ENCODE peak calls at places on chromosomes 6 and 20, in five cellular contexts. One of them, this sample, is unnamed.

GRCh38 chr20:16491277-16491912 is 81.9 kb downstream of the KIF16B start:
- DNase-seq in activated CD8-positive, alpha-beta memory T cell treated with anti-CD3 and anti-CD28 coated beads for 48 hours: no peak
- DNase-seq in GM23248: peak; percentile 65
- DNase-seq in MCF 10A: peak; percentile 15
- DNase-seq in activated naive CD8-positive, alpha-beta T cell treated with anti-CD3 and anti-CD28 coated beads for 36 hours: no peak
- DNase-seq in this sample: peak; percentile 58

GRCh38 chr6:10690651-10691445 is 3.6 kb downstream of the C6orf52 start:
- DNase-seq in MCF 10A: no peak
- DNase-seq in activated naive CD8-positive, alpha-beta T cell treated with anti-CD3 and anti-CD28 coated beads for 36 hours: no peak
- DNase-seq in activated CD8-positive, alpha-beta memory T cell treated with anti-CD3 and anti-CD28 coated beads for 48 hours: no peak
- DNase-seq in GM23248: no peak
- DNase-seq in this sample: peak; percentile 23

GRCh38 chr20:41619360-41620115 is 1.4 kb upstream of the CHD6 start:
- DNase-seq in activated CD8-positive, alpha-beta memory T cell treated with anti-CD3 and anti-CD28 coated beads for 48 hours: no peak
- DNase-seq in MCF 10A: no peak
- DNase-seq in GM23248: peak; percentile 36
- DNase-seq in activated naive CD8-positive, alpha-beta T cell treated with anti-CD3 and anti-CD28 coated beads for 36 hours: no peak
- DNase-seq in this sample: no peak

GRCh38 chr6:25002326-25003066 is 66.7 kb upstream of the RIPOR2 start:
- DNase-seq in activated CD8-positive, alpha-beta memory T cell treated with anti-CD3 and anti-CD28 coated beads for 48 hours: no peak
- DNase-seq in GM23248: no peak
- DNase-seq in activated naive CD8-positive, alpha-beta T cell treated with anti-CD3 and anti-CD28 coated beads for 36 hours: no peak
- DNase-seq in MCF 10A: no peak
- DNase-seq in this sample: no peak

GRCh38 chr20:57808266-57808866 is 98.6 kb upstream of the PMEPA1 start:
- DNase-seq in activated naive CD8-positive, alpha-beta T cell treated with anti-CD3 and anti-CD28 coated beads for 36 hours: no peak
- DNase-seq in GM23248: no peak
- DNase-seq in MCF 10A: no peak
- DNase-seq in activated CD8-positive, alpha-beta memory T cell treated with anti-CD3 and anti-CD28 coated beads for 48 hours: no peak
- DNase-seq in this sample: no peak

GRCh38 chr6:118768441-118768840 is 117.0 kb upstream of the CEP85L start:
- DNase-seq in activated naive CD8-positive, alpha-beta T cell treated with anti-CD3 and anti-CD28 coated beads for 36 hours: no peak
- DNase-seq in GM23248: no peak
- DNase-seq in activated CD8-positive, alpha-beta memory T cell treated with anti-CD3 and anti-CD28 coated beads for 48 hours: no peak
- DNase-seq in MCF 10A: no peak
- DNase-seq in this sample: no peak

GRCh38 chr6:164013480-164014208 is 599.1 kb downstream of the QKI start:
- DNase-seq in activated naive CD8-positive, alpha-beta T cell treated with anti-CD3 and anti-CD28 coated beads for 36 hours: no peak
- DNase-seq in MCF 10A: peak; percentile 2
- DNase-seq in GM23248: no peak
- DNase-seq in activated CD8-positive, alpha-beta memory T cell treated with anti-CD3 and anti-CD28 coated beads for 48 hours: no peak
- DNase-seq in this sample: peak; percentile 80

GRCh38 chr6:154974485-154975149 is 20.5 kb upstream of the TIAM2 start:
- DNase-seq in MCF 10A: no peak
- DNase-seq in activated CD8-positive, alpha-beta memory T cell treated with anti-CD3 and anti-CD28 coated beads for 48 hours: no peak
- DNase-seq in GM23248: no peak
- DNase-seq in activated naive CD8-positive, alpha-beta T cell treated with anti-CD3 and anti-CD28 coated beads for 36 hours: no peak
- DNase-seq in this sample: no peak

GRCh38 chr6:112282217-112282616 is 27.9 kb upstream of the LAMA4 start:
- DNase-seq in GM23248: peak; percentile 96
- DNase-seq in activated CD8-positive, alpha-beta memory T cell treated with anti-CD3 and anti-CD28 coated beads for 48 hours: no peak
- DNase-seq in activated naive CD8-positive, alpha-beta T cell treated with anti-CD3 and anti-CD28 coated beads for 36 hours: no peak
- DNase-seq in MCF 10A: peak; percentile 64
- DNase-seq in this sample: peak; percentile 96

GRCh38 chr20:24633521-24633920 is 164.1 kb downstream of the SYNDIG1 start:
- DNase-seq in MCF 10A: no peak
- DNase-seq in activated CD8-positive, alpha-beta memory T cell treated with anti-CD3 and anti-CD28 coated beads for 48 hours: no peak
- DNase-seq in GM23248: no peak
- DNase-seq in activated naive CD8-positive, alpha-beta T cell treated with anti-CD3 and anti-CD28 coated beads for 36 hours: no peak
- DNase-seq in this sample: peak; percentile 55

GRCh38 chr6:133953634-133954415 is 801 bp downstream of the TBPL1 start:
- DNase-seq in activated CD8-positive, alpha-beta memory T cell treated with anti-CD3 and anti-CD28 coated beads for 48 hours: no peak
- DNase-seq in MCF 10A: peak; percentile 5
- DNase-seq in GM23248: peak; percentile 35
- DNase-seq in activated naive CD8-positive, alpha-beta T cell treated with anti-CD3 and anti-CD28 coated beads for 36 hours: no peak
- DNase-seq in this sample: no peak

GRCh38 chr6:37566209-37566859 is 66.6 kb upstream of the CCDC167 start:
- DNase-seq in activated CD8-positive, alpha-beta memory T cell treated with anti-CD3 and anti-CD28 coated beads for 48 hours: peak; percentile 31
- DNase-seq in GM23248: peak; percentile 70
- DNase-seq in MCF 10A: peak; percentile 34
- DNase-seq in activated naive CD8-positive, alpha-beta T cell treated with anti-CD3 and anti-CD28 coated beads for 36 hours: peak; percentile 78
- DNase-seq in this sample: peak; percentile 46

GRCh38 chr20:61803416-61803902 is 262.2 kb downstream of the TAF4 start:
- DNase-seq in GM23248: peak; percentile 11
- DNase-seq in activated CD8-positive, alpha-beta memory T cell treated with anti-CD3 and anti-CD28 coated beads for 48 hours: no peak
- DNase-seq in activated naive CD8-positive, alpha-beta T cell treated with anti-CD3 and anti-CD28 coated beads for 36 hours: no peak
- DNase-seq in MCF 10A: no peak
- DNase-seq in this sample: no peak

GRCh38 chr6:44056392-44057237 is 70.6 kb downstream of the MRPL14 start:
- DNase-seq in activated CD8-positive, alpha-beta memory T cell treated with anti-CD3 and anti-CD28 coated beads for 48 hours: no peak
- DNase-seq in MCF 10A: peak; percentile 93
- DNase-seq in activated naive CD8-positive, alpha-beta T cell treated with anti-CD3 and anti-CD28 coated beads for 36 hours: no peak
- DNase-seq in GM23248: peak; percentile 59
- DNase-seq in this sample: peak; percentile 90

GRCh38 chr6:111011360-111012142 is 29.7 kb downstream of the RPF2 start:
- DNase-seq in activated naive CD8-positive, alpha-beta T cell treated with anti-CD3 and anti-CD28 coated beads for 36 hours: no peak
- DNase-seq in activated CD8-positive, alpha-beta memory T cell treated with anti-CD3 and anti-CD28 coated beads for 48 hours: no peak
- DNase-seq in GM23248: peak; percentile 66
- DNase-seq in MCF 10A: peak; percentile 55
- DNase-seq in this sample: peak; percentile 42

GRCh38 chr6:130018830-130019795 is 732 bp downstream of the L3MBTL3 start:
- DNase-seq in MCF 10A: peak; percentile 52
- DNase-seq in activated naive CD8-positive, alpha-beta T cell treated with anti-CD3 and anti-CD28 coated beads for 36 hours: peak; percentile 44
- DNase-seq in GM23248: peak; percentile 64
- DNase-seq in activated CD8-positive, alpha-beta memory T cell treated with anti-CD3 and anti-CD28 coated beads for 48 hours: peak; percentile 9
- DNase-seq in this sample: peak; percentile 58

GRCh38 chr6:97865612-97866011 is 582.6 kb upstream of the MMS22L start:
- DNase-seq in GM23248: no peak
- DNase-seq in activated CD8-positive, alpha-beta memory T cell treated with anti-CD3 and anti-CD28 coated beads for 48 hours: no peak
- DNase-seq in MCF 10A: no peak
- DNase-seq in activated naive CD8-positive, alpha-beta T cell treated with anti-CD3 and anti-CD28 coated beads for 36 hours: no peak
- DNase-seq in this sample: no peak

GRCh38 chr6:31483392-31483791 is 14.6 kb upstream of the MICB start:
- DNase-seq in GM23248: no peak
- DNase-seq in MCF 10A: no peak
- DNase-seq in activated naive CD8-positive, alpha-beta T cell treated with anti-CD3 and anti-CD28 coated beads for 36 hours: no peak
- DNase-seq in activated CD8-positive, alpha-beta memory T cell treated with anti-CD3 and anti-CD28 coated beads for 48 hours: no peak
- DNase-seq in this sample: no peak

GRCh38 chr20:10172998-10173655 is 45.5 kb upstream of the SNAP25 start:
- DNase-seq in GM23248: no peak
- DNase-seq in activated CD8-positive, alpha-beta memory T cell treated with anti-CD3 and anti-CD28 coated beads for 48 hours: no peak
- DNase-seq in MCF 10A: no peak
- DNase-seq in activated naive CD8-positive, alpha-beta T cell treated with anti-CD3 and anti-CD28 coated beads for 36 hours: no peak
- DNase-seq in this sample: peak; percentile 50

GRCh38 chr6:95120984-95121383 is 456.4 kb upstream of the MANEA start:
- DNase-seq in activated CD8-positive, alpha-beta memory T cell treated with anti-CD3 and anti-CD28 coated beads for 48 hours: no peak
- DNase-seq in MCF 10A: no peak
- DNase-seq in activated naive CD8-positive, alpha-beta T cell treated with anti-CD3 and anti-CD28 coated beads for 36 hours: no peak
- DNase-seq in GM23248: no peak
- DNase-seq in this sample: no peak

GRCh38 chr6:127352519-127352918 is 9.1 kb upstream of the ECHDC1 start:
- DNase-seq in MCF 10A: no peak
- DNase-seq in activated naive CD8-positive, alpha-beta T cell treated with anti-CD3 and anti-CD28 coated beads for 36 hours: no peak
- DNase-seq in activated CD8-positive, alpha-beta memory T cell treated with anti-CD3 and anti-CD28 coated beads for 48 hours: no peak
- DNase-seq in GM23248: no peak
- DNase-seq in this sample: no peak

GRCh38 chr6:41200296-41200900 is 551 bp downstream of the TREML2 start:
- DNase-seq in activated naive CD8-positive, alpha-beta T cell treated with anti-CD3 and anti-CD28 coated beads for 36 hours: peak; percentile 55
- DNase-seq in MCF 10A: no peak
- DNase-seq in activated CD8-positive, alpha-beta memory T cell treated with anti-CD3 and anti-CD28 coated beads for 48 hours: no peak
- DNase-seq in GM23248: peak; percentile 26
- DNase-seq in this sample: peak; percentile 9

GRCh38 chr6:140601409-140601808 is 1227.0 kb upstream of the CITED2 start:
- DNase-seq in activated CD8-positive, alpha-beta memory T cell treated with anti-CD3 and anti-CD28 coated beads for 48 hours: no peak
- DNase-seq in activated naive CD8-positive, alpha-beta T cell treated with anti-CD3 and anti-CD28 coated beads for 36 hours: no peak
- DNase-seq in GM23248: no peak
- DNase-seq in MCF 10A: no peak
- DNase-seq in this sample: no peak

GRCh38 chr6:41818271-41819054 is 31.0 kb downstream of the TOMM6 start:
- DNase-seq in activated naive CD8-positive, alpha-beta T cell treated with anti-CD3 and anti-CD28 coated beads for 36 hours: no peak
- DNase-seq in activated CD8-positive, alpha-beta memory T cell treated with anti-CD3 and anti-CD28 coated beads for 48 hours: no peak
- DNase-seq in GM23248: peak; percentile 5
- DNase-seq in MCF 10A: peak; percentile 26
- DNase-seq in this sample: no peak

GRCh38 chr20:31494131-31494530 is 19.0 kb downstream of the REM1 start:
- DNase-seq in activated CD8-positive, alpha-beta memory T cell treated with anti-CD3 and anti-CD28 coated beads for 48 hours: no peak
- DNase-seq in GM23248: peak; percentile 60
- DNase-seq in activated naive CD8-positive, alpha-beta T cell treated with anti-CD3 and anti-CD28 coated beads for 36 hours: no peak
- DNase-seq in MCF 10A: peak; percentile 62
- DNase-seq in this sample: peak; percentile 64

GRCh38 chr20:3808141-3808479 is 12.0 kb downstream of the CDC25B start:
- DNase-seq in activated CD8-positive, alpha-beta memory T cell treated with anti-CD3 and anti-CD28 coated beads for 48 hours: no peak
- DNase-seq in GM23248: peak; percentile 95
- DNase-seq in activated naive CD8-positive, alpha-beta T cell treated with anti-CD3 and anti-CD28 coated beads for 36 hours: no peak
- DNase-seq in MCF 10A: peak; percentile 98
- DNase-seq in this sample: peak; percentile 99

GRCh38 chr6:14804444-14805210 is 441.2 kb upstream of the JARID2 start:
- DNase-seq in activated naive CD8-positive, alpha-beta T cell treated with anti-CD3 and anti-CD28 coated beads for 36 hours: no peak
- DNase-seq in MCF 10A: peak; percentile 68
- DNase-seq in activated CD8-positive, alpha-beta memory T cell treated with anti-CD3 and anti-CD28 coated beads for 48 hours: no peak
- DNase-seq in GM23248: peak; percentile 67
- DNase-seq in this sample: peak; percentile 94

GRCh38 chr6:118899948-118900347 is 6.0 kb downstream of the ASF1A start:
- DNase-seq in GM23248: no peak
- DNase-seq in activated naive CD8-positive, alpha-beta T cell treated with anti-CD3 and anti-CD28 coated beads for 36 hours: peak; percentile 23
- DNase-seq in activated CD8-positive, alpha-beta memory T cell treated with anti-CD3 and anti-CD28 coated beads for 48 hours: no peak
- DNase-seq in MCF 10A: no peak
- DNase-seq in this sample: no peak